ENCODE peak calls at places on chromosomes 11 and 22, in ten cellular contexts. X, B, Y, W, S, L, O, R, V and F are unnamed samples.
A peak's percentile ranks its signal among the peaks of the same experiment; 100 is the strongest.

GRCh38 chr22:46625113-46625842 is 5.1 kb downstream of the GRAMD4 start:
- DNase-seq in X (no peak), B (no peak), Y (no peak), W (no peak), S (no peak), L (peak; percentile 10), O (no peak), R (no peak), V (no peak), F (no peak)

GRCh38 chr11:44858796-44859527 is 91.7 kb downstream of the TP53I11 start:
- DNase-seq in X (no peak), B (no peak), Y (no peak), W (no peak), S (no peak), L (no peak), O (no peak), R (no peak), V (no peak), F (no peak)

GRCh38 chr11:6319001-6319878 is 1.1 kb downstream of the CAVIN3 start:
- DNase-seq in X (peak; percentile 19), B (peak; percentile 32), Y (no peak), W (no peak), S (peak; percentile 88), L (peak; percentile 67), O (peak; percentile 8), R (no peak), V (peak; percentile 54), F (no peak)

GRCh38 chr11:78711732-78712131 is 137.1 kb upstream of the NARS2 start:
- DNase-seq in X (no peak), B (no peak), Y (no peak), W (no peak), S (no peak), L (no peak), O (no peak), R (no peak), V (no peak), F (no peak)

GRCh38 chr11:34865261-34865660 is 50.9 kb downstream of the APIP start:
- DNase-seq in X (no peak), B (no peak), Y (no peak), W (no peak), S (no peak), L (no peak), O (no peak), R (no peak), V (no peak), F (no peak)

GRCh38 chr22:50048066-50048765 is 9.9 kb downstream of the TTLL8 start:
- DNase-seq in X (no peak), B (no peak), Y (no peak), W (no peak), S (no peak), L (no peak), O (no peak), R (no peak), V (no peak), F (no peak)

GRCh38 chr11:114296190-114296978 is at the start of gene NNMT:
- DNase-seq in X (no peak), B (no peak), Y (no peak), W (no peak), S (peak; percentile 92), L (peak; percentile 56), O (no peak), R (no peak), V (peak; percentile 74), F (no peak)

GRCh38 chr11:46555269-46556054 is 38.4 kb downstream of the AMBRA1 start:
- DNase-seq in X (no peak), B (no peak), Y (no peak), W (no peak), S (no peak), L (no peak), O (no peak), R (no peak), V (no peak), F (no peak)

GRCh38 chr22:50696799-50697561 is 24.4 kb downstream of the SHANK3 start:
- DNase-seq in X (no peak), B (peak; percentile 44), Y (no peak), W (no peak), S (no peak), L (peak; percentile 30), O (no peak), R (no peak), V (no peak), F (no peak)

GRCh38 chr11:1412377-1413095 is 22.8 kb downstream of the BRSK2 start:
- DNase-seq in X (no peak), B (no peak), Y (no peak), W (no peak), S (no peak), L (no peak), O (no peak), R (no peak), V (no peak), F (no peak)